ENCODE peak calls at places on chromosomes 7 and 10, in four cellular contexts. A, I, H and Y are unnamed samples.

GRCh38 chr10:110392860-110393732 is 88.4 kb upstream of the SMNDC1 start:
- DNase-seq in I (no peak), A (no peak), H (no peak), Y (peak; percentile 68)

GRCh38 chr10:17023386-17024298 is 106.0 kb downstream of the CUBN start:
- DNase-seq in A (no peak), I (no peak), H (peak; percentile 71), Y (peak; percentile 57)

GRCh38 chr10:124998624-124999291 is 56.8 kb downstream of the ZRANB1 start:
- DNase-seq in H (no peak), I (no peak), A (no peak), Y (peak; percentile 15)

GRCh38 chr10:119190954-119191619 is 12.5 kb upstream of the PRDX3 start:
- DNase-seq in H (no peak), I (no peak), A (no peak), Y (no peak)

GRCh38 chr7:133797355-133797754 is 329.8 kb upstream of the LRGUK start:
- DNase-seq in I (no peak), H (no peak), A (no peak), Y (no peak)

GRCh38 chr7:17849504-17849903 is 90.8 kb downstream of the SNX13 start:
- DNase-seq in H (no peak), I (no peak), A (no peak), Y (no peak)

GRCh38 chr7:42091461-42092229 is 145.4 kb downstream of the GLI3 start:
- DNase-seq in I (peak; percentile 26), H (no peak), A (peak; percentile 71), Y (no peak)

GRCh38 chr10:30488319-30488718 is 54.3 kb downstream of the MAP3K8 start:
- DNase-seq in A (no peak), H (no peak), I (no peak), Y (no peak)

GRCh38 chr10:65570143-65571010 is 1355.5 kb upstream of the LRRTM3 start:
- DNase-seq in I (peak; percentile 51), H (peak; percentile 5), A (no peak), Y (peak; percentile 72)

GRCh38 chr10:112767156-112767555 is 182.9 kb upstream of the TCF7L2 start:
- DNase-seq in I (no peak), A (no peak), H (no peak), Y (no peak)

GRCh38 chr10:3774814-3775670 is 10.0 kb downstream of the KLF6 start:
- DNase-seq in A (no peak), H (no peak), I (no peak), Y (no peak)

GRCh38 chr10:62084434-62084833 is 182.9 kb downstream of the ARID5B start:
- DNase-seq in A (no peak), I (no peak), H (no peak), Y (no peak)

GRCh38 chr7:157792954-157793353 is 456.1 kb downstream of the DNAJB6 start:
- DNase-seq in I (no peak), A (no peak), H (no peak), Y (no peak)

GRCh38 chr10:18700555-18700850 is 41.3 kb downstream of the ARL5B start:
- DNase-seq in I (no peak), H (no peak), A (no peak), Y (no peak)

GRCh38 chr7:149803551-149804074 is 30.2 kb upstream of the ZNF467 start:
- DNase-seq in H (no peak), I (no peak), A (no peak), Y (no peak)